ENCODE peak calls at places on chromosomes 13 and 19, in six cellular contexts. H, L, S, K, F and D are unnamed samples.

GRCh38 chr19:41552558-41552957 is 23.4 kb upstream of the CEACAM21 start:
- DNase-seq in H (no peak), L (no peak), S (no peak), K (no peak), F (no peak), D (no peak)

GRCh38 chr13:27001705-27002104 is 169.9 kb downstream of the USP12 start:
- DNase-seq in H (no peak), L (no peak), S (no peak), K (no peak), F (no peak), D (no peak)

GRCh38 chr19:18558595-18558994 is 925 bp downstream of the KXD1 start:
- DNase-seq in H (no peak), L (no peak), S (no peak), K (no peak), F (no peak), D (no peak)

GRCh38 chr13:39415003-39415402 is 188.0 kb downstream of the LHFPL6 start:
- DNase-seq in H (no peak), L (peak), S (no peak), K (peak), F (peak), D (no peak)

GRCh38 chr13:54016548-54016947 is 987.9 kb downstream of the OLFM4 start:
- DNase-seq in H (no peak), L (no peak), S (no peak), K (no peak), F (no peak), D (no peak)

GRCh38 chr19:15449620-15450527 is at the start of gene WIZ:
- DNase-seq in H (no peak), L (peak), S (peak), K (no peak), F (peak), D (peak)

GRCh38 chr13:25046985-25047660 is 48.8 kb upstream of the PABPC3 start:
- DNase-seq in H (no peak), L (no peak), S (peak), K (no peak), F (no peak), D (peak)

GRCh38 chr13:83752141-83752540 is 130.1 kb downstream of the SLITRK1 start:
- DNase-seq in H (no peak), L (no peak), S (no peak), K (peak), F (no peak), D (no peak)

GRCh38 chr19:42254083-42254849 is 662 bp downstream of the ERF start:
- DNase-seq in H (no peak), L (peak), S (peak), K (no peak), F (peak), D (peak)

GRCh38 chr13:44431150-44431549 is 57.5 kb downstream of the SERP2 start:
- DNase-seq in H (no peak), L (no peak), S (no peak), K (no peak), F (peak), D (peak)

GRCh38 chr19:28103916-28104315 is 1109.0 kb downstream of the UQCRFS1 start:
- DNase-seq in H (no peak), L (no peak), S (no peak), K (no peak), F (no peak), D (no peak)

GRCh38 chr13:30394798-30395191 is 27.5 kb upstream of the UBE2L5 start:
- DNase-seq in H (no peak), L (no peak), S (no peak), K (no peak), F (no peak), D (no peak)

GRCh38 chr13:41848435-41849255 is 112.3 kb downstream of the VWA8 start:
- DNase-seq in H (no peak), L (no peak), S (no peak), K (no peak), F (no peak), D (no peak)

GRCh38 chr19:46376241-46377153 is 29.6 kb downstream of the PPP5C start:
- DNase-seq in H (no peak), L (no peak), S (no peak), K (no peak), F (no peak), D (no peak)

GRCh38 chr19:55503447-55504251 is 15.4 kb downstream of the SSC5D start:
- DNase-seq in H (no peak), L (peak), S (peak), K (peak), F (peak), D (peak)

GRCh38 chr13:99956473-99957349 is 14.9 kb downstream of the ZIC5 start:
- DNase-seq in H (no peak), L (no peak), S (no peak), K (no peak), F (no peak), D (no peak)

GRCh38 chr13:29847501-29847983 is 2.9 kb downstream of the UBL3 start:
- DNase-seq in H (no peak), L (no peak), S (peak), K (no peak), F (peak), D (peak)

GRCh38 chr19:17448190-17448967 is at the start of gene TMEM221:
- DNase-seq in H (no peak), L (peak), S (peak), K (no peak), F (peak), D (peak)

GRCh38 chr19:41159861-41160260 is 33.2 kb upstream of the CYP2S1 start:
- DNase-seq in H (no peak), L (no peak), S (no peak), K (no peak), F (no peak), D (no peak)

GRCh38 chr19:14550201-14550754 is 20.9 kb downstream of the TECR start:
- DNase-seq in H (no peak), L (no peak), S (no peak), K (no peak), F (peak), D (peak)

GRCh38 chr19:8617984-8618383 is 7.5 kb upstream of the ADAMTS10 start:
- DNase-seq in H (no peak), L (no peak), S (no peak), K (no peak), F (no peak), D (no peak)

GRCh38 chr19:3121821-3122511 is 13.9 kb upstream of the GNA15 start:
- DNase-seq in H (no peak), L (peak), S (no peak), K (no peak), F (no peak), D (no peak)

GRCh38 chr19:2345794-2346663 is 14.0 kb upstream of the TMPRSS9 start:
- DNase-seq in H (no peak), L (peak), S (no peak), K (no peak), F (peak), D (no peak)